ENCODE peak calls at places on chromosome 7, in six cellular contexts. W is pancreas, O is glutamatergic neuron, I is cardiac muscle cell, B is tibial artery, D is ascending aorta. F is an unnamed sample.

GRCh38 chr7:157037635-157038034 is 27.2 kb upstream of the MNX1 start:
- DNase-seq in W (no peak), O (no peak), I (no peak), B (no peak), D (no peak), F (no peak)

GRCh38 chr7:155190608-155191536 is 106.8 kb upstream of the INSIG1 start:
- DNase-seq in W (no peak), O (peak; percentile 76), I (peak; percentile 39), B (no peak), D (peak; percentile 75), F (peak; percentile 81)

GRCh38 chr7:16817536-16817935 is 12.7 kb upstream of the AGR2 start:
- DNase-seq in W (no peak), O (no peak), I (peak; percentile 15), B (no peak), D (no peak), F (no peak)

GRCh38 chr7:600935-601334 is 81.3 kb upstream of the PDGFA start:
- DNase-seq in W (no peak), O (peak; percentile 6), I (no peak), B (no peak), D (peak; percentile 85), F (no peak)

GRCh38 chr7:5390918-5391317 is 32.7 kb downstream of the TNRC18 start:
- DNase-seq in W (no peak), O (no peak), I (no peak), B (no peak), D (no peak), F (no peak)

GRCh38 chr7:105649727-105650381 is 68.6 kb upstream of the EFCAB10 start:
- DNase-seq in W (no peak), O (no peak), I (peak; percentile 63), B (no peak), D (no peak), F (no peak)

GRCh38 chr7:10038351-10038750 is 935.3 kb upstream of the PHF14 start:
- DNase-seq in W (no peak), O (no peak), I (no peak), B (no peak), D (no peak), F (no peak)

GRCh38 chr7:25260862-25261454 is 32.7 kb upstream of the NPVF start:
- DNase-seq in W (no peak), O (no peak), I (peak; percentile 79), B (no peak), D (no peak), F (no peak)

GRCh38 chr7:101740981-101741725 is 76.3 kb upstream of the CUX1 start:
- DNase-seq in W (no peak), O (no peak), I (peak; percentile 53), B (no peak), D (no peak), F (peak; percentile 72)

GRCh38 chr7:41709621-41710020 is 6.7 kb upstream of the INHBA start:
- DNase-seq in W (no peak), O (no peak), I (peak; percentile 81), B (no peak), D (peak; percentile 84), F (no peak)

GRCh38 chr7:132359746-132360145 is 216.5 kb downstream of the PLXNA4 start:
- DNase-seq in W (no peak), O (no peak), I (no peak), B (no peak), D (no peak), F (no peak)

GRCh38 chr7:41005381-41005901 is 697.4 kb downstream of the INHBA start:
- DNase-seq in W (no peak), O (no peak), I (peak; percentile 81), B (peak; percentile 33), D (no peak), F (no peak)

GRCh38 chr7:129530881-129531391 is 28.6 kb downstream of the SMKR1 start:
- DNase-seq in W (no peak), O (no peak), I (peak; percentile 37), B (no peak), D (no peak), F (no peak)

GRCh38 chr7:107002131-107002803 is 42.2 kb upstream of the PRKAR2B start:
- DNase-seq in W (no peak), O (no peak), I (peak; percentile 69), B (no peak), D (no peak), F (no peak)

GRCh38 chr7:139570119-139570518 is 46.6 kb downstream of the CLEC2L start:
- DNase-seq in W (no peak), O (no peak), I (no peak), B (no peak), D (peak; percentile 37), F (no peak)
- TF ChIP-seq CTCF in W (no peak), O (no peak), I (no peak), B (no peak), D (peak; percentile 19), F (no peak)

DNA sequence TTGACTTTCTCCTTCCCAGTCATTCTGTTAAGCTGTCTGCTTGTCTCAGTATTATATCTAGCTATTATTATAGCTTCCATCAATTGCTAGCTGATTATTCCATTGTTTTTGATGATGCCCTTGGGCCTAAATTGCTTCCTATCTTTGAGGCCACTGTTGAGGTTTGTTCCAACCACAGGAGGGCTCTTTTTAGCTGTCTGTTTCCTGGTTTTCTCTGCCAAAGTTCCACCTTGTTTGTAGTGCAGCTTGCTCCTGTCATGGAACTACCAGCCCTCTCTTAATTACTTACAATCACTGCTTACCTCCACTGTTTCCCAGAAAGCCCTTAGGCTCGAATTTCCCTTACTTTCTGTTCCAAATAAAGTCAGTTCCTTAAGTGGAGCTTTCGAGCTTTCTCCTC is 118.7 kb upstream of the SEC61G start:
- DNase-seq in W (no peak), O (no peak), I (peak; percentile 16), B (no peak), D (no peak), F (no peak)
- TF ChIP-seq CTCF in W (no peak), O (no peak), I (no peak), B (no peak), D (no peak), F (no peak)

GRCh38 chr7:112571852-112572607 is 91.2 kb downstream of the LSMEM1 start:
- DNase-seq in W (no peak), O (no peak), I (no peak), B (no peak), D (no peak), F (no peak)
- TF ChIP-seq CTCF in W (no peak), O (no peak), I (no peak), B (no peak), D (no peak), F (peak; percentile 25)

GRCh38 chr7:39415091-39415820 is 150.9 kb upstream of the YAE1 start:
- DNase-seq in W (no peak), O (no peak), I (no peak), B (no peak), D (no peak), F (no peak)

GRCh38 chr7:39414669-39415035 is 151.6 kb upstream of the YAE1 start:
- DNase-seq in W (no peak), O (no peak), I (no peak), B (no peak), D (no peak), F (no peak)

GRCh38 chr7:39410582-39410981 is 155.6 kb upstream of the YAE1 start:
- DNase-seq in W (no peak), O (no peak), I (no peak), B (no peak), D (no peak), F (no peak)

GRCh38 chr7:39416866-39417265 is 149.3 kb upstream of the YAE1 start:
- DNase-seq in W (no peak), O (no peak), I (no peak), B (no peak), D (no peak), F (no peak)

GRCh38 chr7:39413866-39414668 is 152.1 kb upstream of the YAE1 start:
- DNase-seq in W (peak; percentile 21), O (peak; percentile 72), I (peak; percentile 58), B (peak; percentile 27), D (peak; percentile 71), F (peak; percentile 63)
- TF ChIP-seq CTCF in W (no peak), O (no peak), I (no peak), B (no peak), D (peak; percentile 14), F (peak; percentile 11)

GRCh38 chr7:42832672-42833071 is 79.2 kb downstream of the C7orf25 start:
- DNase-seq in W (no peak), O (no peak), I (peak; percentile 4), B (no peak), D (no peak), F (no peak)

GRCh38 chr7:42833411-42833810 is 78.5 kb downstream of the C7orf25 start:
- DNase-seq in W (no peak), O (no peak), I (peak; percentile 6), B (no peak), D (no peak), F (no peak)

GRCh38 chr7:42831953-42832522 is 79.8 kb downstream of the C7orf25 start:
- DNase-seq in W (no peak), O (no peak), I (no peak), B (no peak), D (no peak), F (no peak)

DNA sequence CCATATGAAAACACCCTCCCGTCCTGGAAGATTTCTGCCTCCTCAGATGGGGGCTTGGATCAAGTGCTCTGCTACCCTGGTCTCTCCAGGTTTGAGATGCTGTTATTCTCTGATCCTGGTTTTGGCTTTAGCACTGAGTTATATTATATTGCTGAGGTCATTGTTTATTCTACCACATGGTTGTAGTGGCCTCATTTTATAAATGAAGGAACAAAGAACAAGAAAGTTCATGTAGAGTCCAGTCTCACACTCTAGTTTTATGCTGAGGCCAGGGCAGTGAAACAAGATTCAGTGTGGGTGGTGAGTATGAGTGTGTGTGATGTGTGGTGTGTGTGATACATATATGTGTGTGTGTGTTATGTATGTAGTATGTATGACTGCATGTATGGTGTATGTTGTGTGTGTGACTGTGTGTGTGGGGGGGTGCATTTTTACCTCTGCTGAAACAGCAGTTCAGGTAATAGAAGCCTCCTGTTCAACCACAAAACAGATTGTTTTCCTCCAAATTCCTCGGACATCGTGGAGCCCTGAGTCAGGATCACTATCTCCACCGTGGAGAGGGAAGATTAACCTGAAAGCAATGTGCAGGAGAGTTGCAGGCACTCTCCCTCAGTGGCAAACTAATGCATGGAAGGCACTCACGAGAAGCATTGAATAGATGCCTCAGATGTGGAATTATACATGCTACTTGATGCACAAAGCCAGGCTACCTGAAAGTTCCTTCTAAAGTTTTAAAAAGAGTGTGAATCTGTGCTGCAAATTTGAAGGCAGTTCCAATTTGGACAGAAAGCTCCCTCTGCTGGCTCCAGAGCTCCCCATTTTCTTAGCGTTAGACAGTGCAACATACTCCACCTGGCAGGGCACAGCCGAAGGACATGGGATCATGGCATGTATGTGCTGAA is 80.6 kb downstream of the C7orf25 start:
- DNase-seq in W (no peak), O (no peak), I (peak; percentile 66), B (peak; percentile 25), D (no peak), F (no peak)
- TF ChIP-seq CTCF in W (peak; percentile 25), O (no peak), I (peak; percentile 88), B (peak; percentile 60), D (peak; percentile 69), F (peak; percentile 32)

DNA sequence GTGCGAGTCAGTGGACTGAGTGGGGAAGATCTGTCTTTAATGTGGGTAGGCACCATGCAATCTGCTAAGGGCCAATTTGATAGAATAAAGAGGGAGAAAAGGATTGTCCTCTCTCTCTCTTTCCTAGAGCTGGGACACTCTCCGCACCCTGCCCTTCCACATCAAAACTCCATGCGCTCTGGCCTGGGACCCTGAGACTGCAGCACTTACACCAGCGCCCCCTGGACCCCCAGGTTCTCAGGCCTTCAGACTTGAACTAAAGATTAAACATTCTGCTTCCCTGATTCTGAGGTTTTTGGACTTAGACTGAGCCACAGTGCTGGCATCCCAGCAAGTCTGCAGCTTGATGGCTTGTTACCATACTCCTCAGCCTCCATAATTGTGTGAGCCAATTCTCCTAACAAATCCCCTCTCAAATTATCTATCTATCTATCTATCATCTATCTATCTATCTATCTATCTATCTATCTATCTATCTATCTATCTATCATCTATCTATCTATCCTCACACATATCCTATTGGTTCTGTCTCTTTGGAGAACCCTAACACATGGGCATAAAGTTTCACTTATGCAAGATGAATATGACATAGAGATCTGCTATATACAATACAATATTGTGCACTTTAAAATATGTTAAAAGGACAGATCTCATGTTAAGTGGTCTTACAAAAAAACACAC is 22.4 kb upstream of the OR2A5 start:
- DNase-seq in W (no peak), O (no peak), I (no peak), B (no peak), D (no peak), F (no peak)
- TF ChIP-seq CTCF in W (no peak), O (no peak), I (no peak), B (no peak), D (no peak), F (no peak)

F was measured in GM13977.